ENCODE peak calls at places on chromosomes 12 and 14, in six cellular contexts. O is dorsolateral prefrontal cortex, M is AG20443, L is GM20000, Q is AML-193, P is T-helper 2 cell. C is an unnamed sample.

GRCh38 chr14:54488318-54488645 is 498 bp downstream of the GMFB start:
- DNase-seq in O (no peak), M (no peak), L (no peak), Q (no peak), P (no peak), C (no peak)

GRCh38 chr12:21527451-21528180 is 1.5 kb downstream of the SPX start:
- DNase-seq in Q (no peak), M (peak; percentile 74), P (peak; percentile 15), L (peak; percentile 55), O (peak; percentile 66), C (no peak)

GRCh38 chr14:65958664-65959562 is 527.3 kb upstream of the CCDC196 start:
- DNase-seq in M (peak; percentile 55), Q (peak; percentile 0), P (peak; percentile 16), L (peak; percentile 52), O (no peak), C (no peak)

GRCh38 chr12:100738086-100738485 is 56.5 kb upstream of the ANO4 start:
- DNase-seq in O (no peak), P (no peak), Q (no peak), L (no peak), M (no peak), C (no peak)

GRCh38 chr12:77189463-77189862 is 124.1 kb upstream of the E2F7 start:
- DNase-seq in L (no peak), Q (no peak), P (no peak), O (no peak), M (peak; percentile 65), C (no peak)

GRCh38 chr14:95886366-95886765 is 9.7 kb downstream of the TUNAR start:
- DNase-seq in O (no peak), P (no peak), M (no peak), Q (no peak), L (no peak), C (no peak)

GRCh38 chr14:81312289-81312876 is 87.7 kb downstream of the STON2 start:
- DNase-seq in O (no peak), Q (no peak), P (no peak), L (no peak), M (no peak), C (no peak)

GRCh38 chr14:53306926-53307325 is 153.8 kb upstream of the DDHD1 start:
- DNase-seq in L (no peak), Q (no peak), P (no peak), O (peak; percentile 72), M (peak; percentile 43), C (peak; percentile 28)

GRCh38 chr12:58388261-58388660 is 446.9 kb downstream of the ATP23 start:
- DNase-seq in Q (no peak), L (no peak), O (no peak), M (no peak), P (no peak), C (no peak)

GRCh38 chr14:64421166-64421565 is 33.0 kb downstream of the MTHFD1 start:
- DNase-seq in M (peak; percentile 32), Q (no peak), P (no peak), L (no peak), O (no peak), C (no peak)

GRCh38 chr12:121534495-121535148 is 46.2 kb downstream of the KDM2B start:
- DNase-seq in L (peak; percentile 75), Q (no peak), M (no peak), P (peak; percentile 89), O (no peak), C (no peak)

GRCh38 chr14:87468531-87468930 is 524.5 kb downstream of the GALC start:
- DNase-seq in Q (no peak), L (no peak), P (no peak), M (no peak), O (no peak), C (no peak)

GRCh38 chr12:123153906-123154305 is 3.0 kb upstream of the PITPNM2 start:
- DNase-seq in L (no peak), M (no peak), O (no peak), Q (no peak), P (no peak), C (no peak)

GRCh38 chr12:49623142-49623899 is at the start of gene PRPF40B:
- DNase-seq in M (peak; percentile 98), P (peak; percentile 81), Q (peak; percentile 67), L (peak; percentile 98), O (peak; percentile 84), C (peak; percentile 92)

GRCh38 chr14:68807148-68807600 is 14.3 kb upstream of the ZFP36L1 start:
- DNase-seq in M (peak; percentile 78), L (peak; percentile 28), Q (no peak), O (no peak), P (no peak), C (no peak)

GRCh38 chr14:53375573-53375972 is 222.4 kb upstream of the DDHD1 start:
- DNase-seq in O (no peak), Q (no peak), M (no peak), P (no peak), L (no peak), C (no peak)

GRCh38 chr14:86035882-86036281 is 505.9 kb downstream of the FLRT2 start:
- DNase-seq in M (peak; percentile 11), P (no peak), L (peak; percentile 8), Q (peak; percentile 24), O (no peak), C (no peak)

GRCh38 chr12:26091837-26092236 is 33.0 kb downstream of the BHLHE41 start:
- DNase-seq in M (no peak), P (no peak), L (no peak), O (no peak), Q (no peak), C (no peak)

GRCh38 chr14:77980475-77981321 is 180.8 kb downstream of the ADCK1 start:
- DNase-seq in O (no peak), P (no peak), Q (no peak), M (no peak), L (no peak), C (no peak)

GRCh38 chr14:49879683-49880204 is 13.1 kb upstream of the ARF6 start:
- DNase-seq in M (peak; percentile 39), L (peak; percentile 64), O (no peak), Q (peak; percentile 71), P (peak; percentile 55), C (peak; percentile 24)

GRCh38 chr12:93851245-93851665 is 174.1 kb downstream of the CRADD start:
- DNase-seq in M (no peak), O (no peak), P (peak; percentile 32), L (no peak), Q (no peak), C (no peak)

GRCh38 chr12:122740351-122740750 is 9.7 kb upstream of the HCAR1 start:
- DNase-seq in M (no peak), Q (no peak), O (no peak), P (no peak), L (no peak), C (no peak)

GRCh38 chr14:102088012-102088792 is 1.4 kb upstream of the HSP90AA1 start:
- DNase-seq in L (peak; percentile 55), P (peak; percentile 30), M (peak; percentile 46), Q (peak; percentile 83), O (peak; percentile 49), C (no peak)

C was measured in H54.